ENCODE peak calls at places on chromosomes 1 and 21, in eight cellular contexts. Q is adipocyte; E is CD4-positive, CD25-positive, alpha-beta regulatory T cell; O is Kasumi-1; T is GM20000; F is activated CD4-positive, alpha-beta T cell treated with anti-CD3 and anti-CD28 coated beads, Interleukin-2, amount 50 U/mL, for 24 hours; L is activated T-cell treated with anti-CD3 and anti-CD28 coated beads for 1 hour; C is colonic mucosa. P is an unnamed sample.

GRCh38 chr1:187626056-187626455 is 797.3 kb downstream of the PLA2G4A start:
- DNase-seq in Q (no peak), E (no peak), O (no peak), T (no peak), F (no peak), L (no peak), C (no peak), P (no peak)

GRCh38 chr1:157156058-157156541 is 17.9 kb upstream of the ETV3 start:
- DNase-seq in Q (peak; percentile 88), E (peak; percentile 63), O (peak; percentile 43), T (peak; percentile 61), F (peak; percentile 65), L (peak; percentile 72), C (peak; percentile 78), P (peak; percentile 80)

GRCh38 chr1:15936025-15936424 is 39.9 kb downstream of the ZBTB17 start:
- DNase-seq in Q (no peak), E (no peak), O (no peak), T (no peak), F (no peak), L (no peak), C (no peak), P (no peak)

GRCh38 chr21:38280446-38280845 is 23.7 kb downstream of the KCNJ15 start:
- DNase-seq in Q (no peak), E (no peak), O (no peak), T (no peak), F (no peak), L (no peak), C (no peak), P (no peak)

GRCh38 chr1:232059726-232060360 is 433.3 kb downstream of the DISC1 start:
- DNase-seq in Q (no peak), E (no peak), O (no peak), T (no peak), F (no peak), L (no peak), C (no peak), P (no peak)

GRCh38 chr1:112866981-112867380 is 89.0 kb downstream of the SLC16A1 start:
- DNase-seq in Q (no peak), E (no peak), O (no peak), T (no peak), F (no peak), L (no peak), C (no peak), P (no peak)

GRCh38 chr1:33237579-33237978 is 18.7 kb upstream of the ZNF362 start:
- DNase-seq in Q (no peak), E (no peak), O (no peak), T (no peak), F (peak; percentile 10), L (no peak), C (no peak), P (no peak)

GRCh38 chr1:75550559-75550958 is 60.4 kb downstream of the SLC44A5 start:
- DNase-seq in Q (no peak), E (no peak), O (no peak), T (no peak), F (no peak), L (no peak), C (no peak), P (no peak)

GRCh38 chr1:155531624-155532023 is 31.0 kb downstream of the ASH1L start:
- DNase-seq in Q (peak; percentile 74), E (no peak), O (no peak), T (no peak), F (no peak), L (no peak), C (no peak), P (no peak)

GRCh38 chr1:168610111-168610510 is 33.7 kb downstream of the XCL1 start:
- DNase-seq in Q (no peak), E (no peak), O (no peak), T (no peak), F (no peak), L (no peak), C (no peak), P (no peak)

GRCh38 chr21:46317710-46318463 is 5.8 kb downstream of the C21orf58 start:
- DNase-seq in Q (no peak), E (no peak), O (no peak), T (no peak), F (no peak), L (no peak), C (peak; percentile 56), P (no peak)

GRCh38 chr1:38932496-38933014 is 9.1 kb downstream of the RHBDL2 start:
- DNase-seq in Q (no peak), E (no peak), O (no peak), T (no peak), F (no peak), L (no peak), C (no peak), P (no peak)

GRCh38 chr1:2861143-2861987 is 59.9 kb upstream of the TTC34 start:
- DNase-seq in Q (no peak), E (no peak), O (no peak), T (no peak), F (no peak), L (no peak), C (no peak), P (no peak)

GRCh38 chr21:25911730-25912401 is 177.1 kb downstream of the GABPA start:
- DNase-seq in Q (no peak), E (no peak), O (no peak), T (no peak), F (no peak), L (no peak), C (peak; percentile 75), P (no peak)

GRCh38 chr1:195294911-195295310 is 1313.3 kb downstream of the KCNT2 start:
- DNase-seq in Q (no peak), E (no peak), O (no peak), T (no peak), F (no peak), L (no peak), C (no peak), P (no peak)

GRCh38 chr1:149936076-149936991 is at the start of gene MTMR11:
- DNase-seq in Q (peak; percentile 60), E (no peak), O (no peak), T (no peak), F (no peak), L (no peak), C (peak; percentile 84), P (no peak)

GRCh38 chr1:44326066-44326701 is 28.9 kb downstream of the ERI3 start:
- DNase-seq in Q (peak; percentile 69), E (no peak), O (no peak), T (no peak), F (no peak), L (no peak), C (no peak), P (no peak)

GRCh38 chr1:158654079-158654478 is 32.4 kb downstream of the SPTA1 start:
- DNase-seq in Q (no peak), E (no peak), O (no peak), T (no peak), F (no peak), L (no peak), C (no peak), P (no peak)

P was measured in memory B cell.